ENCODE peak calls at places on chromosomes 11 and 22, in nine cellular contexts. N is NCI-H226, B is KBM-7, S is mesothelial cell of epicardium, A is AG20443, Y is AG04449, I is PC-3, U is colonic mucosa, T is heart left ventricle. W is an unnamed sample.

GRCh38 chr22:40385041-40385782 is 14.8 kb downstream of the SGSM3 start:
- DNase-seq in A (no peak), S (no peak), T (no peak), U (no peak), Y (no peak), B (peak), I (no peak), N (no peak), W (peak)

GRCh38 chr11:561148-562003 is 606 bp downstream of the RASSF7 start:
- DNase-seq in Y (no peak), A (peak), U (peak), N (peak), B (peak), S (no peak), I (peak), T (peak), W (peak)

GRCh38 chr11:35151896-35152295 is 12.9 kb downstream of the CD44 start:
- DNase-seq in U (no peak), T (no peak), B (no peak), A (no peak), S (no peak), Y (no peak), I (no peak), N (no peak), W (no peak)

GRCh38 chr11:122232985-122233384 is 117.0 kb upstream of the BLID start:
- DNase-seq in U (no peak), A (no peak), B (no peak), N (peak), Y (no peak), T (no peak), I (peak), S (no peak), W (no peak)

GRCh38 chr11:14537134-14537599 is 17.0 kb upstream of the PSMA1 start:
- DNase-seq in S (no peak), B (peak), T (no peak), U (peak), I (peak), Y (no peak), A (peak), N (no peak), W (peak)

GRCh38 chr11:113096661-113097060 is 135.4 kb downstream of the NCAM1 start:
- DNase-seq in T (no peak), I (no peak), U (no peak), S (no peak), Y (no peak), B (no peak), N (no peak), A (no peak), W (no peak)

GRCh38 chr11:46888636-46889035 is 29.7 kb downstream of the LRP4 start:
- DNase-seq in A (no peak), T (no peak), S (no peak), N (no peak), Y (no peak), I (no peak), B (no peak), U (no peak), W (no peak)

GRCh38 chr22:23144926-23145906 is at the start of gene RAB36:
- DNase-seq in S (peak), B (no peak), T (peak), N (peak), U (peak), A (peak), Y (peak), I (peak), W (peak)

GRCh38 chr22:50467341-50467740 is 7.5 kb downstream of the SBF1 start:
- DNase-seq in I (no peak), B (no peak), T (no peak), N (no peak), U (no peak), A (no peak), Y (no peak), S (no peak), W (no peak)

GRCh38 chr11:121113611-121114010 is 12.6 kb downstream of the TECTA start:
- DNase-seq in T (no peak), U (no peak), I (no peak), A (no peak), Y (no peak), B (no peak), N (no peak), S (no peak), W (no peak)